ENCODE peak calls at places on chromosomes 13 and 19, in five cellular contexts. K is ovary, F is uterus, A is WERI-Rb-1, M is upper lobe of left lung. Y is an unnamed sample. For H3K9me3, the result is how much of the 10 kb centered on the place peaks cover.

GRCh38 chr13:60584976-60585375 is 188.0 kb downstream of the TDRD3 start:
- DNase-seq in K (no peak), F (no peak), A (no peak), M (no peak), Y (peak)

GRCh38 chr19:45103625-45104319 is 10.8 kb downstream of the PPP1R37 start:
- DNase-seq in K (no peak), F (no peak), A (peak), M (no peak), Y (no peak)

GRCh38 chr13:40170982-40171381 is 495.5 kb downstream of the FOXO1 start:
- DNase-seq in K (no peak), F (no peak), A (no peak), M (no peak), Y (no peak)

GRCh38 chr19:17473041-17473440 is 2.7 kb downstream of the SLC27A1 start:
- DNase-seq in K (no peak), F (no peak), A (peak), M (no peak), Y (no peak)

GRCh38 chr19:21398851-21399250 is 1.9 kb downstream of the ZNF493 start:
- DNase-seq in K (no peak), F (no peak), A (no peak), M (peak), Y (no peak)

GRCh38 chr19:4492337-4493103 is 20.4 kb downstream of the HDGFL2 start:
- DNase-seq in K (no peak), F (no peak), A (no peak), M (no peak), Y (no peak)

GRCh38 chr19:29665215-29665825 is at the start of gene PLEKHF1:
- DNase-seq in K (peak), F (peak), A (peak), M (peak), Y (no peak)

GRCh38 chr13:110815471-110816204 is 99.2 kb downstream of the ANKRD10 start:
- DNase-seq in K (no peak), F (no peak), A (no peak), M (no peak), Y (no peak)

GRCh38 chr13:72891423-72891822 is 109.5 kb downstream of the PIBF1 start:
- DNase-seq in K (no peak), F (no peak), A (no peak), M (no peak), Y (no peak)

GRCh38 chr13:99288069-99288468 is 19.1 kb downstream of the GPR183 start:
- DNase-seq in K (no peak), F (no peak), A (no peak), M (no peak), Y (no peak)

GRCh38 chr13:59144700-59145099 is 1019.0 kb downstream of the DIAPH3 start:
- DNase-seq in K (no peak), F (no peak), A (no peak), M (no peak), Y (no peak)

GRCh38 chr13:100789968-100790367 is 115.4 kb upstream of the TMTC4 start:
- DNase-seq in K (no peak), F (no peak), A (no peak), M (no peak), Y (no peak)

GRCh38 chr13:44107357-44108121 is 227.8 kb downstream of the LACC1 start:
- DNase-seq in K (no peak), F (no peak), A (no peak), M (peak), Y (no peak)

GRCh38 chr19:31126236-31126635 is 223.0 kb downstream of the TSHZ3 start:
- DNase-seq in K (no peak), F (no peak), A (no peak), M (no peak), Y (no peak)

GRCh38 chr19:4161415-4162077 is 8.1 kb downstream of the CREB3L3 start:
- DNase-seq in K (no peak), F (no peak), A (no peak), M (no peak), Y (no peak)

GRCh38 chr19:30034321-30034720 is 92.3 kb downstream of the URI1 start:
- DNase-seq in K (no peak), F (no peak), A (no peak), M (no peak), Y (no peak)

GRCh38 chr19:21084343-21084742 is 2.3 kb downstream of the ZNF714 start:
- DNase-seq in K (no peak), F (no peak), A (no peak), M (no peak), Y (no peak)

GRCh38 chr13:101146101-101146898 is 270.0 kb downstream of the NALCN start:
- DNase-seq in K (no peak), F (no peak), A (no peak), M (no peak), Y (no peak)

GRCh38 chr19:39502640-39503417 is 4.1 kb downstream of the DLL3 start:
- DNase-seq in K (peak), F (no peak), A (peak), M (peak), Y (no peak)

GRCh38 chr13:23558675-23559536 is 11.3 kb upstream of the TNFRSF19 start:
- DNase-seq in K (peak), F (peak), A (no peak), M (no peak), Y (no peak)

GRCh38 chr13:57996717-57997116 is 365.2 kb downstream of the PCDH17 start:
- DNase-seq in K (no peak), F (no peak), A (no peak), M (no peak), Y (peak)

GRCh38 chr13:94813920-94814500 is 101.7 kb upstream of the SOX21 start:
- DNase-seq in K (no peak), F (no peak), A (no peak), M (no peak), Y (no peak)

GRCh38 chr19:4722671-4723464 is 774 bp downstream of the DPP9 start:
- DNase-seq in K (peak), F (peak), A (no peak), M (no peak), Y (no peak)

GRCh38 chr19:43152217-43152616 is 34.1 kb downstream of the PSG5 start:
- DNase-seq in K (no peak), F (no peak), A (no peak), M (no peak), Y (no peak)

GRCh38 chr13:111858571-111858970 is 208.4 kb upstream of the SOX1 start:
- DNase-seq in K (no peak), F (no peak), A (no peak), M (no peak), Y (no peak)

GRCh38 chr13:111187879-111188643 is 73.0 kb downstream of the ARHGEF7 start:
- DNase-seq in K (no peak), F (no peak), A (no peak), M (no peak), Y (no peak)

GRCh38 chr13:30466358-30466714 is 600 bp upstream of the HMGB1 start:
- DNase-seq in K (no peak), F (no peak), A (no peak), M (no peak), Y (no peak)

GRCh38 chr13:43686557-43686956 is 100.2 kb downstream of the ENOX1 start:
- DNase-seq in K (no peak), F (peak), A (no peak), M (no peak), Y (no peak)

GRCh38 chr19:33376423-33376822 is 2.9 kb downstream of the CEBPG start:
- DNase-seq in K (no peak), F (peak), A (no peak), M (no peak), Y (no peak)

GRCh38 chr13:98239156-98240076 is 62.3 kb upstream of the RNF113B start:
- DNase-seq in K (no peak), F (no peak), A (no peak), M (no peak), Y (peak)

GRCh38 chr19:45469835-45470146 is 2.0 kb downstream of the FOSB start:
- DNase-seq in K (no peak), F (no peak), A (peak), M (peak), Y (no peak)

GRCh38 chr13:72384879-72385278 is 342.6 kb downstream of the MZT1 start:
- DNase-seq in K (no peak), F (no peak), A (no peak), M (no peak), Y (no peak)

GRCh38 chr13:51673165-51673564 is 88.9 kb downstream of the WDFY2 start:
- DNase-seq in K (no peak), F (no peak), A (no peak), M (no peak), Y (no peak)

DNA sequence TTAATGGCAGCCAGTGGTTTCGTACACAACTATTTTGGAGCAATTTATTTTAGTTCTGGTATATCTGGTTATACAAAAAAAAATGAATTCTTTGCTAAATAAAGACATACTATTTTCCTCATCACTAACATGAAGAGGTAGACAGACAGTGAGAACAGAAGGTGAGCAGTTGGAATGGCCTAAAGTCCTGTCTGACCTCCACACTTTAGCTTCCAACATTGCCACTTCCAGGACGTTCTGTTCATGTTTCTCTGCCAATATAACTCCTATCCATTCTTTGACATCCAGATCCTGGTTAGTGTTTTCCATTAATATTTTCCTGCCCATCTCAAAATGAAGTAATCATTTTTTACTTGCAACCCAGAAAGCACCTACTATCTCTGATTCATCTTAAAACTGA is 112.9 kb upstream of the FRY start:
- DNase-seq in K (no peak), F (no peak), A (no peak), M (no peak), Y (no peak)
- H3K9me3 ChIP-seq in K (under half), F (under half), A (under half), M (under half), Y (under half)

GRCh38 chr13:24995225-24995804 is 100.6 kb upstream of the PABPC3 start:
- DNase-seq in K (no peak), F (peak), A (peak), M (no peak), Y (peak)

GRCh38 chr13:24997367-24997967 is 98.5 kb upstream of the PABPC3 start:
- DNase-seq in K (no peak), F (no peak), A (peak), M (no peak), Y (peak)

GRCh38 chr13:25001807-25002206 is 94.1 kb upstream of the PABPC3 start:
- DNase-seq in K (no peak), F (no peak), A (no peak), M (no peak), Y (no peak)

DNA sequence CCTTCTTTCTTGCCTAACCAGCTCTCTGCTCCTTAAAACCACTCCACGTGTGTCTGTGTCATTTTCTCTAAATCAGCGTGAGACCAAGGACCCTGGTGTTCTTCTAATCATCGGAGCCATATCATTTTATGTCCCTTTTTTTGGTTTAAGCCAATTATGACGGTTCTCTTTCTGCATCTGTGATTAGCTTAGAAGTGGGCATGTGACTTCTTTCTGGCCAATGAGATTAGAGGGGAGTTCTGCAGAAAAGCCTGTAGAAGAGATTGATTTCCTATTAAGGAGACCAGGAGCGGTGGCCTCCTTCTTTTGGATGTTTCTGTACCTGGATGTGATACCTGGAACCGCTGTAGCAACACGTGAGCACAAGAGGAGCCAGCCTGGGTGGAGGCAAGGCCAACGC is 97.5 kb upstream of the PABPC3 start:
- DNase-seq in K (no peak), F (no peak), A (no peak), M (no peak), Y (no peak)
- H3K27ac ChIP-seq in K (no peak), F (no peak), A (no peak), M (no peak), Y (no peak)

GRCh38 chr13:87089391-87089790 is 581.8 kb upstream of the SLITRK5 start:
- DNase-seq in K (no peak), F (no peak), A (no peak), M (no peak), Y (peak)
- H3K4me3 ChIP-seq in K (no peak), F (no peak), A (no peak), M (no peak), Y (no peak)

GRCh38 chr19:57563547-57563946 is 3.9 kb upstream of the ZNF550 start:
- DNase-seq in K (no peak), F (no peak), A (no peak), M (no peak), Y (no peak)

GRCh38 chr19:57572415-57572947 is 6.2 kb downstream of the ZNF416 start:
- DNase-seq in K (no peak), F (no peak), A (no peak), M (no peak), Y (no peak)

GRCh38 chr19:57570707-57571106 is 8.0 kb downstream of the ZNF416 start:
- DNase-seq in K (no peak), F (no peak), A (no peak), M (no peak), Y (no peak)

DNA sequence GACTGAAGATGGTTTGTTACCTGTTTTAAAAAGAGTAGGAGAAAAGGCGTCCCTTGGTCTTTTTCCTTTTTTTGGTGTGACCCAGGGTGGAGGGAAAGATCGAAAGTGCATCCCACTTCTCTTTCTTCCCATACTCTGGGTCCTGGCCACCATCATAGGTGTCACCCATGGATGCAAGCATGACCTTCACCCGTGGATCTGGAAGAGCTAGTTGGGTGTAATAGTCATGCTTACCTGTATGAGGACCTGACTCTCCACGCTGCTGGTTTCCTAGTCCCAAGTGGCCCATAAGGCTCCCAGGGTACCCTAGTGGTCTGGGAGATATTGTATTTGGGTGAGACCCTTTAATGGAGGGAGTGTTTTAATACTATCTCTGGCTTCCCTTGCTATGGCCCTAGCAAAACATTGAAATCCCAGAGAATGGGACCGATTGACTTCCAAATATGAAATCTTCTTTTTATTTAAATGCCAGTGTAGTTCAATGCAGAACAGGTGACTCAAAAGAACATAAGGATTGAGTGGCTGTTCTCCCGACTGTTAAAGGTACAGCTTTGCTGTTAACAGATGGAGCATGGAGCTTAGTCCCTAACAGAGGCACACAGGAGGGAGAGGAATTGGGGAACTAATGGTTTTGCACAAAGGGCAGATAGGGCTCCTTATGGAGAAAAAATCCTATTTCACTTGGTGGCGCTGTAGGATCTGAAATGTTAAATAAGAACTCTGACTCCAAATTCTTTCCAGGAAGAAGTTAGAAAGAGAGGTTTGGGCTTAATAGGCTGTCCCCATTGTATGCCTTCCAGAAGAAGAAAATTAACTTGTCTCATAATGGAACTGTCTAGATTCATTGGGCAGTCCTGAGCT is 7.0 kb upstream of the ZNF550 start:
- DNase-seq in K (no peak), F (no peak), A (no peak), M (no peak), Y (no peak)
- H3K9me3 ChIP-seq in K (under half), F (under half), A (half or more), M (under half), Y (under half)

GRCh38 chr19:1823020-1823419 is 10.9 kb upstream of the ATP8B3 start:
- DNase-seq in K (no peak), F (no peak), A (no peak), M (no peak), Y (no peak)
- H3K27ac ChIP-seq in K (no peak), F (no peak), A (no peak), M (no peak), Y (no peak)

GRCh38 chr19:6826281-6826920 is 53.9 kb downstream of the VAV1 start:
- DNase-seq in K (no peak), F (no peak), A (no peak), M (peak), Y (no peak)

GRCh38 chr19:6825076-6825774 is 52.7 kb downstream of the VAV1 start:
- DNase-seq in K (no peak), F (no peak), A (no peak), M (no peak), Y (no peak)

GRCh38 chr19:6832412-6832811 is 55.0 kb upstream of the ADGRE1 start:
- DNase-seq in K (no peak), F (no peak), A (no peak), M (no peak), Y (no peak)

GRCh38 chr19:6828698-6829633 is 56.5 kb downstream of the VAV1 start:
- DNase-seq in K (no peak), F (no peak), A (no peak), M (peak), Y (no peak)

DNA sequence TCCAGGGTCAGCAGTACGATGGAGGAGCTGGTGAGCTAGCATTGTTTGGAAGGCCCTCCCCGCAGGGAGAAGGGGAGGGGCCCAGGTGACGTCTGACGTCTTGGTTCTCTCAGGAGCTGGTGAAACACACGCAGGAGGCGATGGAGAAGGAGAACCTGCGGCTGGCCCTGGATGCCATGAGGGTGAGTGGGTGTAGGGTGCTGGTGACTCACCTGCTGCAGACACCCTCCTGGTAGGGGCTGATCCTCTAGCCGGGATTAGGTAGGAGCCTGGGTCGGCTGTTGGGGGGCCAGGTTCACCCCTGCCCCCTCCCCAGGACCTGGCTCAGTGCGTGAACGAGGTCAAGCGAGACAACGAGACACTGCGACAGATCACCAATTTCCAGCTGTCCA is 55.8 kb downstream of the VAV1 start:
- DNase-seq in K (no peak), F (no peak), A (no peak), M (peak), Y (no peak)
- H3K4me3 ChIP-seq in K (no peak), F (no peak), A (no peak), M (no peak), Y (no peak)

GRCh38 chr19:54728167-54728566 is 3.9 kb downstream of the KIR3DL3 start:
- DNase-seq in K (no peak), F (no peak), A (no peak), M (no peak), Y (no peak)
- H3K9me3 ChIP-seq in K (under half), F (under half), A (under half), M (under half), Y (under half)

Y was measured in SK-N-MC.